ENCODE peak calls at places on chromosomes 7 and 10, in six cellular contexts. One of them, this sample, is unnamed.

GRCh38 chr7:134120405-134120804 is 6.7 kb upstream of the LRGUK start:
- DNase-seq in GM20000: no peak
- DNase-seq in nephron progenitor cell: no peak
- DNase-seq in HCT116: no peak
- DNase-seq in neural progenitor cell: no peak
- DNase-seq in tibial nerve: no peak
- DNase-seq in this sample: no peak

GRCh38 chr7:142835487-142835886 is 19.4 kb upstream of the EPHB6 start:
- DNase-seq in GM20000: no peak
- DNase-seq in nephron progenitor cell: no peak
- DNase-seq in HCT116: no peak
- DNase-seq in neural progenitor cell: no peak
- DNase-seq in tibial nerve: no peak
- DNase-seq in this sample: no peak

GRCh38 chr7:43942997-43943701 is 16.9 kb downstream of the UBE2D4 start:
- DNase-seq in GM20000: no peak
- DNase-seq in nephron progenitor cell: no peak
- DNase-seq in HCT116: no peak
- DNase-seq in neural progenitor cell: peak; percentile 11
- DNase-seq in tibial nerve: no peak
- DNase-seq in this sample: no peak

GRCh38 chr10:98435178-98435577 is 11.6 kb downstream of the HPS1 start:
- DNase-seq in GM20000: no peak
- DNase-seq in nephron progenitor cell: no peak
- DNase-seq in HCT116: no peak
- DNase-seq in neural progenitor cell: no peak
- DNase-seq in tibial nerve: no peak
- DNase-seq in this sample: peak; percentile 6

GRCh38 chr10:122725768-122726167 is 26.1 kb upstream of the C10orf120 start:
- DNase-seq in GM20000: no peak
- DNase-seq in nephron progenitor cell: no peak
- DNase-seq in HCT116: peak; percentile 34
- DNase-seq in neural progenitor cell: no peak
- DNase-seq in tibial nerve: no peak
- DNase-seq in this sample: no peak

GRCh38 chr7:27774717-27775328 is 34.9 kb downstream of the TAX1BP1 start:
- DNase-seq in GM20000: no peak
- DNase-seq in nephron progenitor cell: no peak
- DNase-seq in HCT116: peak; percentile 12
- DNase-seq in neural progenitor cell: peak; percentile 39
- DNase-seq in tibial nerve: no peak
- DNase-seq in this sample: no peak

GRCh38 chr7:87934699-87935372 is 785 bp downstream of the ADAM22 start:
- DNase-seq in GM20000: peak; percentile 52
- DNase-seq in nephron progenitor cell: peak; percentile 25
- DNase-seq in HCT116: no peak
- DNase-seq in neural progenitor cell: peak; percentile 52
- DNase-seq in tibial nerve: no peak
- DNase-seq in this sample: peak; percentile 54

GRCh38 chr10:119933179-119933578 is 40.6 kb downstream of the SEC23IP start:
- DNase-seq in GM20000: no peak
- DNase-seq in nephron progenitor cell: no peak
- DNase-seq in HCT116: no peak
- DNase-seq in neural progenitor cell: peak; percentile 78
- DNase-seq in tibial nerve: no peak
- DNase-seq in this sample: no peak

GRCh38 chr10:43047288-43047970 is 29.4 kb upstream of the RET start:
- DNase-seq in GM20000: no peak
- DNase-seq in nephron progenitor cell: no peak
- DNase-seq in HCT116: no peak
- DNase-seq in neural progenitor cell: no peak
- DNase-seq in tibial nerve: peak; percentile 6
- DNase-seq in this sample: no peak

GRCh38 chr7:134083766-134084487 is 43.2 kb upstream of the LRGUK start:
- DNase-seq in GM20000: no peak
- DNase-seq in nephron progenitor cell: no peak
- DNase-seq in HCT116: no peak
- DNase-seq in neural progenitor cell: no peak
- DNase-seq in tibial nerve: no peak
- DNase-seq in this sample: no peak

GRCh38 chr10:28623483-28623882 is 53.8 kb upstream of the BAMBI start:
- DNase-seq in GM20000: no peak
- DNase-seq in nephron progenitor cell: no peak
- DNase-seq in HCT116: no peak
- DNase-seq in neural progenitor cell: no peak
- DNase-seq in tibial nerve: no peak
- DNase-seq in this sample: no peak

GRCh38 chr10:6669269-6669859 is 89.3 kb upstream of the PRKCQ start:
- DNase-seq in GM20000: peak; percentile 32
- DNase-seq in nephron progenitor cell: no peak
- DNase-seq in HCT116: peak; percentile 44
- DNase-seq in neural progenitor cell: peak; percentile 41
- DNase-seq in tibial nerve: no peak
- DNase-seq in this sample: peak; percentile 30

GRCh38 chr7:79176859-79177477 is 276.5 kb downstream of the MAGI2 start:
- DNase-seq in GM20000: no peak
- DNase-seq in nephron progenitor cell: peak; percentile 3
- DNase-seq in HCT116: peak; percentile 24
- DNase-seq in neural progenitor cell: peak; percentile 56
- DNase-seq in tibial nerve: no peak
- DNase-seq in this sample: no peak

GRCh38 chr7:55444786-55445185 is 79.6 kb downstream of the LANCL2 start:
- DNase-seq in GM20000: no peak
- DNase-seq in nephron progenitor cell: no peak
- DNase-seq in HCT116: no peak
- DNase-seq in neural progenitor cell: no peak
- DNase-seq in tibial nerve: no peak
- DNase-seq in this sample: no peak

GRCh38 chr10:88110355-88110754 is 246.9 kb downstream of the PTEN start:
- DNase-seq in GM20000: no peak
- DNase-seq in nephron progenitor cell: no peak
- DNase-seq in HCT116: peak; percentile 59
- DNase-seq in neural progenitor cell: no peak
- DNase-seq in tibial nerve: no peak
- DNase-seq in this sample: no peak

GRCh38 chr10:80196270-80196949 is 8.9 kb downstream of the ANXA11 start:
- DNase-seq in GM20000: peak; percentile 43
- DNase-seq in nephron progenitor cell: no peak
- DNase-seq in HCT116: peak; percentile 90
- DNase-seq in neural progenitor cell: no peak
- DNase-seq in tibial nerve: no peak
- DNase-seq in this sample: no peak

GRCh38 chr10:17229967-17230682 is 2.1 kb downstream of the VIM start:
- DNase-seq in GM20000: peak; percentile 75
- DNase-seq in nephron progenitor cell: peak; percentile 69
- DNase-seq in HCT116: peak; percentile 89
- DNase-seq in neural progenitor cell: peak; percentile 93
- DNase-seq in tibial nerve: peak; percentile 70
- DNase-seq in this sample: peak; percentile 74

GRCh38 chr7:103100348-103100747 is 25.4 kb downstream of the ARMC10 start:
- DNase-seq in GM20000: no peak
- DNase-seq in nephron progenitor cell: no peak
- DNase-seq in HCT116: no peak
- DNase-seq in neural progenitor cell: no peak
- DNase-seq in tibial nerve: no peak
- DNase-seq in this sample: no peak

GRCh38 chr7:47228386-47229014 is 353.4 kb downstream of the TNS3 start:
- DNase-seq in GM20000: no peak
- DNase-seq in nephron progenitor cell: peak; percentile 7
- DNase-seq in HCT116: peak; percentile 76
- DNase-seq in neural progenitor cell: no peak
- DNase-seq in tibial nerve: no peak
- DNase-seq in this sample: no peak

GRCh38 chr10:7260912-7261700 is 149.7 kb downstream of the SFMBT2 start:
- DNase-seq in GM20000: no peak
- DNase-seq in nephron progenitor cell: no peak
- DNase-seq in HCT116: no peak
- DNase-seq in neural progenitor cell: no peak
- DNase-seq in tibial nerve: no peak
- DNase-seq in this sample: no peak

GRCh38 chr10:29304259-29305030 is 15.6 kb downstream of the LYZL1 start:
- DNase-seq in GM20000: peak; percentile 66
- DNase-seq in nephron progenitor cell: peak; percentile 65
- DNase-seq in HCT116: peak; percentile 62
- DNase-seq in neural progenitor cell: peak; percentile 82
- DNase-seq in tibial nerve: peak; percentile 44
- DNase-seq in this sample: peak; percentile 72

GRCh38 chr10:10786334-10787090 is 231.2 kb upstream of the CELF2 start:
- DNase-seq in GM20000: no peak
- DNase-seq in nephron progenitor cell: no peak
- DNase-seq in HCT116: no peak
- DNase-seq in neural progenitor cell: no peak
- DNase-seq in tibial nerve: no peak
- DNase-seq in this sample: no peak

GRCh38 chr7:32062150-32062549 is 8.1 kb downstream of the PDE1C start:
- DNase-seq in GM20000: peak; percentile 37
- DNase-seq in nephron progenitor cell: peak; percentile 66
- DNase-seq in HCT116: peak; percentile 23
- DNase-seq in neural progenitor cell: peak; percentile 68
- DNase-seq in tibial nerve: peak; percentile 23
- DNase-seq in this sample: no peak

GRCh38 chr10:48655426-48656240 is 29.0 kb upstream of the WDFY4 start:
- DNase-seq in GM20000: no peak
- DNase-seq in nephron progenitor cell: no peak
- DNase-seq in HCT116: no peak
- DNase-seq in neural progenitor cell: no peak
- DNase-seq in tibial nerve: no peak
- DNase-seq in this sample: no peak

GRCh38 chr10:4191354-4191753 is 406.3 kb upstream of the KLF6 start:
- DNase-seq in GM20000: no peak
- DNase-seq in nephron progenitor cell: no peak
- DNase-seq in HCT116: no peak
- DNase-seq in neural progenitor cell: no peak
- DNase-seq in tibial nerve: no peak
- DNase-seq in this sample: no peak

GRCh38 chr10:88198023-88198422 is 334.6 kb downstream of the PTEN start:
- DNase-seq in GM20000: no peak
- DNase-seq in nephron progenitor cell: no peak
- DNase-seq in HCT116: no peak
- DNase-seq in neural progenitor cell: no peak
- DNase-seq in tibial nerve: no peak
- DNase-seq in this sample: no peak

GRCh38 chr7:131031100-131031868 is 296.4 kb upstream of the MKLN1 start:
- DNase-seq in GM20000: peak; percentile 46
- DNase-seq in nephron progenitor cell: no peak
- DNase-seq in HCT116: no peak
- DNase-seq in neural progenitor cell: no peak
- DNase-seq in tibial nerve: no peak
- DNase-seq in this sample: peak; percentile 62

GRCh38 chr7:29405891-29406290 is 157.7 kb upstream of the PRR15 start:
- DNase-seq in GM20000: no peak
- DNase-seq in nephron progenitor cell: no peak
- DNase-seq in HCT116: no peak
- DNase-seq in neural progenitor cell: no peak
- DNase-seq in tibial nerve: no peak
- DNase-seq in this sample: no peak

GRCh38 chr10:90857635-90858488 is at the start of gene HTR7:
- DNase-seq in GM20000: peak; percentile 89
- DNase-seq in nephron progenitor cell: peak; percentile 85
- DNase-seq in HCT116: no peak
- DNase-seq in neural progenitor cell: peak; percentile 85
- DNase-seq in tibial nerve: peak; percentile 28
- DNase-seq in this sample: peak; percentile 83

GRCh38 chr10:78779339-78779955 is 289.3 kb upstream of the ZMIZ1 start:
- DNase-seq in GM20000: no peak
- DNase-seq in nephron progenitor cell: no peak
- DNase-seq in HCT116: no peak
- DNase-seq in neural progenitor cell: no peak
- DNase-seq in tibial nerve: no peak
- DNase-seq in this sample: no peak

DNA sequence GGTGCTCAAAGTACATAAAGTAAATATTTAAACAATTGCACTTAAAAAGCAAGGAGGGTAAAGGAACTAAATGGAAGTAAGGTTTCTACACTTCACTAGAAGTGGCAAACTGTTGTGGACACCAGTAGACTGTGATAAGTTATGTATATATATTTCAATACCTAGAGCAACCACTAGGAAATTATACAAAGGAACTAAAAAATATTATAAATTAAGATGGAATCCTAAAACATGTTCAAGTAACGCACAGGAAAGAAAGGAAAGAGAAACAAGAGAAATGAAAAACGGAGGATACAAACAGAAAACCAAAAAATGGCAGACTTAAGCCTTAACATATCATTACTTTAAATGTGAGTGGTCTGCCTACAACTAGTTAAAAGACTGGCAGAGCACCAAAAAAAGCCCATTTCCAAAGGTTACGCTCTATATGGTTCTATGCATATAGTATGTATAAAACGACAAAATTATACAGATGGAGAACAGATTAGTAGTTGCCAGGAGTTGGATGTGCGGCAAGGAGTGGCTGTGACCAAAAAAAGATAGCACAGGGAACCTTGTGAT is 19.0 kb downstream of the VPS41 start:
- DNase-seq in GM20000: no peak
- DNase-seq in nephron progenitor cell: no peak
- DNase-seq in HCT116: no peak
- DNase-seq in neural progenitor cell: no peak
- DNase-seq in tibial nerve: no peak
- DNase-seq in this sample: no peak
- TF ChIP-seq CTCF in GM20000: no peak
- TF ChIP-seq CTCF in nephron progenitor cell: no peak
- TF ChIP-seq CTCF in HCT116: no peak
- TF ChIP-seq CTCF in neural progenitor cell: peak; percentile 31
- TF ChIP-seq CTCF in tibial nerve: no peak
- TF ChIP-seq CTCF in this sample: no peak

DNA sequence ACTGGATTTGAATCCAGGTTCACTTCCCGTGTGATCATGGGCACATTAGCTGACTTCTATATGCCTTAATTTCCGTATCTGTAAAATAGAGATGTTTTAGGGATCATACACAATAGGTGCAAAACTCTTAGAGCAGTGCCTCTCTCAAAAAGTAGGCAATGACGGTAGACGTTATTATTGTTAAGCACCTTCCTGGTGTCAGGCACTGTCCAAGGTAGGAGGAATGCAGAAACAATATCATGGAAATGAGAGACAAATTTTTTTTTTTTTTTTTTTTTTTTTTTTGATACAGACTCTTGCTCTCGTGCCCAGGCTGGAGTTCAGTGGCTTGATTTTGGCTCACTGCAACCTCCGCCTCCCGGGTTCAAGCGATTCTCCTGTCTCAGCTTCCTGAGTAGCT is 8.1 kb downstream of the TMEM248 start:
- DNase-seq in GM20000: no peak
- DNase-seq in nephron progenitor cell: no peak
- DNase-seq in HCT116: no peak
- DNase-seq in neural progenitor cell: no peak
- DNase-seq in tibial nerve: no peak
- DNase-seq in this sample: no peak
- TF ChIP-seq CTCF in GM20000: no peak
- TF ChIP-seq CTCF in nephron progenitor cell: no peak
- TF ChIP-seq CTCF in HCT116: no peak
- TF ChIP-seq CTCF in neural progenitor cell: no peak
- TF ChIP-seq CTCF in tibial nerve: no peak
- TF ChIP-seq CTCF in this sample: no peak

GRCh38 chr7:153389261-153389660 is 629.7 kb downstream of the ACTR3B start:
- DNase-seq in GM20000: no peak
- DNase-seq in nephron progenitor cell: no peak
- DNase-seq in HCT116: no peak
- DNase-seq in neural progenitor cell: no peak
- DNase-seq in tibial nerve: no peak
- DNase-seq in this sample: no peak
- TF ChIP-seq CTCF in GM20000: no peak
- TF ChIP-seq CTCF in nephron progenitor cell: no peak
- TF ChIP-seq CTCF in HCT116: no peak
- TF ChIP-seq CTCF in neural progenitor cell: no peak
- TF ChIP-seq CTCF in tibial nerve: no peak
- TF ChIP-seq CTCF in this sample: no peak

GRCh38 chr10:95290801-95291633 is at the start of gene PDLIM1:
- DNase-seq in GM20000: peak; percentile 96
- DNase-seq in nephron progenitor cell: peak; percentile 77
- DNase-seq in HCT116: no peak
- DNase-seq in neural progenitor cell: peak; percentile 81
- DNase-seq in tibial nerve: no peak
- DNase-seq in this sample: peak; percentile 90
- TF ChIP-seq CTCF in GM20000: peak; percentile 33
- TF ChIP-seq CTCF in nephron progenitor cell: no peak
- TF ChIP-seq CTCF in HCT116: no peak
- TF ChIP-seq CTCF in neural progenitor cell: peak; percentile 32
- TF ChIP-seq CTCF in tibial nerve: peak; percentile 51
- TF ChIP-seq CTCF in this sample: peak; percentile 32

This sample was measured in GM13976.